ENCODE peak calls at places on chromosome 21, in eight cellular contexts. L is K562, I is HCT116, K is A549, S is HepG2, R is GM23338, Y is GM12878, E is SK-N-SH. M is an unnamed sample.

GRCh38 chr21:37915516-37915915 is 741 bp downstream of the KCNJ6 start:
- DNase-seq in L (no peak), I (no peak), K (no peak), S (no peak), R (peak; percentile 37), Y (no peak), E (peak; percentile 72), M (no peak)

GRCh38 chr21:28317177-28317950 is 675.3 kb downstream of the LTN1 start:
- DNase-seq in L (no peak), I (no peak), K (no peak), S (no peak), R (no peak), Y (no peak), E (no peak), M (no peak)

GRCh38 chr21:27269646-27270045 is 302.8 kb upstream of the ADAMTS5 start:
- DNase-seq in L (no peak), I (no peak), K (no peak), S (no peak), R (no peak), Y (no peak), E (no peak), M (no peak)

GRCh38 chr21:23223882-23224281 is 2225.7 kb downstream of the NCAM2 start:
- DNase-seq in L (no peak), I (no peak), K (no peak), S (no peak), R (peak; percentile 43), Y (no peak), E (no peak), M (no peak)

GRCh38 chr21:25170681-25171080 is 436.6 kb downstream of the MRPL39 start:
- DNase-seq in L (no peak), I (no peak), K (no peak), S (no peak), R (no peak), Y (no peak), E (no peak), M (no peak)

GRCh38 chr21:19402870-19403269 is 999.3 kb upstream of the TMPRSS15 start:
- DNase-seq in L (no peak), I (no peak), K (no peak), S (no peak), R (no peak), Y (no peak), E (no peak), M (no peak)

GRCh38 chr21:33036430-33037162 is 10.9 kb downstream of the OLIG2 start:
- DNase-seq in L (no peak), I (no peak), K (no peak), S (no peak), R (no peak), Y (no peak), E (no peak), M (no peak)

GRCh38 chr21:43274022-43274945 is 105.5 kb downstream of the CRYAA start:
- DNase-seq in L (no peak), I (no peak), K (no peak), S (no peak), R (no peak), Y (no peak), E (no peak), M (no peak)

GRCh38 chr21:46057111-46057709 is 40.7 kb upstream of the COL6A2 start:
- DNase-seq in L (no peak), I (no peak), K (no peak), S (no peak), R (no peak), Y (no peak), E (no peak), M (no peak)
- TF ChIP-seq REST in L (no peak), I (no peak), K (no peak), S (no peak), R (no peak), Y (no peak), E (no peak), M (no peak)

DNA sequence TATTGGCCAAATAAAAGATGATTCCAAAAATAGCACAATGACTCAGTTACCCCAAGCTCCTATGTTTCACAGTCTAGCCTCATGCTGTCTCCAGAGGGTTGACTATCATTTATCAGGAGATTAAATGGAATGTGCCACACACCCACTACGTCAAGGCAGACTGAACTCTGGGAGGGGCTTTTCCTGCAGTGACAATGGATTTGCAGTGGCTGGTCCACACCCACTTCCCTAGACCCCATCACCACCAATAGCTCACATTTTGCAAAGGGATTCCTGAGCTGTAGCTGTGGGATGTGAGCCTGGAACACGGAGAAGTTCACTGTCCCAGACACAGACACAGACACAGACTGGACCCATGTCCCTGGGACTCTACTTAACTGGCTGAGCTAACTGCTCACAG is 77.1 kb downstream of the HLCS start:
- DNase-seq in L (no peak), I (no peak), K (no peak), S (no peak), R (no peak), Y (no peak), E (no peak), M (no peak)
- H3K27ac ChIP-seq in L (no peak overlapping the region), I (no peak overlapping the region), K (peak overlapping the region; percentile 43), S (no peak overlapping the region), R (no peak overlapping the region), Y (no peak overlapping the region), E (no peak overlapping the region), M (no peak overlapping the region)

GRCh38 chr21:41956926-41957729 is 3.3 kb upstream of the C2CD2 start:
- DNase-seq in L (peak; percentile 67), I (no peak), K (no peak), S (no peak), R (no peak), Y (no peak), E (no peak), M (no peak)
- H3K4me1 ChIP-seq in L (peaks cover 41% of the 10 kb centered on the region), I (peaks cover 31% of the 10 kb centered on the region), K (peaks cover 42% of the 10 kb centered on the region), S (peaks cover 77% of the 10 kb centered on the region), R (peaks cover 7% of the 10 kb centered on the region), Y (peaks cover 35% of the 10 kb centered on the region), E (peaks cover 17% of the 10 kb centered on the region), M (peaks cover 26% of the 10 kb centered on the region)

GRCh38 chr21:45103966-45104520 is 29.7 kb downstream of the ADARB1 start:
- DNase-seq in L (no peak), I (no peak), K (no peak), S (no peak), R (no peak), Y (no peak), E (no peak), M (no peak)
- TF ChIP-seq REST in L (no peak), I (no peak), K (no peak), S (no peak), R (no peak), Y (no peak), E (no peak), M (no peak)

GRCh38 chr21:45411810-45412206 is 6.8 kb downstream of the COL18A1 start:
- DNase-seq in L (no peak), I (no peak), K (no peak), S (no peak), R (no peak), Y (no peak), E (no peak), M (no peak)

GRCh38 chr21:45409466-45410150 is 4.6 kb downstream of the COL18A1 start:
- DNase-seq in L (no peak), I (no peak), K (no peak), S (peak; percentile 80), R (no peak), Y (no peak), E (peak; percentile 67), M (no peak)

GRCh38 chr21:45412491-45412890 is 7.5 kb downstream of the COL18A1 start:
- DNase-seq in L (no peak), I (no peak), K (no peak), S (no peak), R (no peak), Y (no peak), E (no peak), M (no peak)

GRCh38 chr21:45410151-45410864 is 5.3 kb downstream of the COL18A1 start:
- DNase-seq in L (no peak), I (no peak), K (no peak), S (peak; percentile 92), R (no peak), Y (no peak), E (no peak), M (no peak)

GRCh38 chr21:45410865-45411809 is 6.2 kb downstream of the COL18A1 start:
- DNase-seq in L (peak; percentile 98), I (no peak), K (no peak), S (no peak), R (no peak), Y (no peak), E (no peak), M (no peak)
- H3K27ac ChIP-seq in L (peak overlapping the region; percentile 83), I (no peak overlapping the region), K (no peak overlapping the region), S (peak overlapping the region; percentile 92), R (no peak overlapping the region), Y (no peak overlapping the region), E (no peak overlapping the region), M (peak overlapping the region; percentile 96)

DNA sequence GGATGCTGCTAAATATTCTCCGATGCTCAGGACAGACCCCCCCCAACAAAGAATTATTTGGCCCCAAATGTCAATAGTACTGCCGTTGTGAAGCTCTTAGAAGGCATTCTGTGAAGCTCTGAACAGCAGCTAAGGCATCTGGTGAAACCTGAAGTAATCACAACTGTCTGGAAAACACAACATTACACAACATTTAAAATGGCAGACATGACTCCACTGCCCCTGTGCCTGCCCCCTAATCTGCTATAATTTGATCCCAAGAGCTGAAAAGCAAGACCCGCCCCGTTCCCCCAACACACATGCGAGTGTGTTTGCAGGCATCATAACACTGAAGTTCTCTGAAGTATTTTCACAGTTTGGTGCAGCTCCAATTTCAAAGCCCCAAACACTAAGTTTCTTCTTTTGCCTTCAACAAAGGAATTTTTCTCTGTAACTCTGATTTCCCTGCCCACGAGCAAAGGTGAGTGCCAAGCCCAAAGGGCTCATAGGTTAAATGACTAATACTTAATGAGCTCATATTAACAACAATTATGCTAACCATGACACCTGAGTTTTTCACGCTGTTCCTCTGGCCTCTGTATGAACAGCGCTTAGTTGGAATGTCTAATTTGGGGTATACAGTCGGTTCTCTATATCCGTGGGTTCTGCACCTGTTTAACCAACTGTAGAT is 129.3 kb downstream of the CLIC6 start:
- DNase-seq in L (no peak), I (no peak), K (no peak), S (no peak), R (no peak), Y (no peak), E (no peak), M (no peak)
- H3K4me1 ChIP-seq in L (no peaks in the 10 kb centered on the region), I (peaks cover 76% of the 10 kb centered on the region), K (peaks cover 89% of the 10 kb centered on the region), S (peaks cover 93% of the 10 kb centered on the region), R (peaks cover 4% of the 10 kb centered on the region), Y (peaks cover 3% of the 10 kb centered on the region), E (peaks cover 3% of the 10 kb centered on the region), M (no peaks in the 10 kb centered on the region)

M was measured in Panc1.